ENCODE peak calls at places on chromosomes 11 and 22, in five cellular contexts. C, Y, F, J and N are unnamed samples.

GRCh38 chr11:78542007-78542406 is 32.7 kb downstream of the NARS2 start:
- DNase-seq in C (no peak), Y (no peak), F (no peak), J (no peak), N (no peak)

GRCh38 chr11:134844838-134845237 is 432.8 kb upstream of the B3GAT1 start:
- DNase-seq in C (no peak), Y (no peak), F (no peak), J (no peak), N (no peak)

GRCh38 chr11:74720596-74721478 is 10.4 kb downstream of the CHRDL2 start:
- DNase-seq in C (no peak), Y (no peak), F (no peak), J (peak; percentile 68), N (no peak)

GRCh38 chr11:100927579-100927978 is 202.0 kb downstream of the PGR start:
- DNase-seq in C (no peak), Y (no peak), F (no peak), J (no peak), N (no peak)

GRCh38 chr11:88352139-88352538 is 14.6 kb upstream of the CTSC start:
- DNase-seq in C (no peak), Y (no peak), F (no peak), J (no peak), N (no peak)

GRCh38 chr11:9802291-9802861 is 138.5 kb downstream of the SWAP70 start:
- DNase-seq in C (no peak), Y (no peak), F (no peak), J (peak; percentile 81), N (no peak)

GRCh38 chr22:47016636-47017035 is 254.2 kb downstream of the TBC1D22A start:
- DNase-seq in C (no peak), Y (no peak), F (no peak), J (no peak), N (no peak)

GRCh38 chr22:35467788-35468187 is 67.8 kb downstream of the MCM5 start:
- DNase-seq in C (no peak), Y (peak; percentile 57), F (peak; percentile 47), J (peak; percentile 81), N (no peak)

GRCh38 chr22:24435861-24436351 is 8.5 kb downstream of the ADORA2A start:
- DNase-seq in C (no peak), Y (no peak), F (no peak), J (no peak), N (no peak)

GRCh38 chr11:76803811-76804600 is 20.9 kb downstream of the TSKU start:
- DNase-seq in C (no peak), Y (no peak), F (no peak), J (no peak), N (no peak)

GRCh38 chr11:48028909-48029685 is 48.7 kb downstream of the PTPRJ start:
- DNase-seq in C (no peak), Y (no peak), F (no peak), J (no peak), N (no peak)

GRCh38 chr11:133787379-133788103 is 57.8 kb downstream of the SPATA19 start:
- DNase-seq in C (no peak), Y (no peak), F (no peak), J (no peak), N (peak; percentile 95)

GRCh38 chr22:37169412-37169811 is 18.6 kb downstream of the C1QTNF6 start:
- DNase-seq in C (no peak), Y (no peak), F (no peak), J (no peak), N (no peak)

GRCh38 chr11:86219291-86220193 is 25.0 kb upstream of the EED start:
- DNase-seq in C (no peak), Y (no peak), F (no peak), J (no peak), N (no peak)

GRCh38 chr11:47220401-47220821 is 5.6 kb downstream of the DDB2 start:
- DNase-seq in C (no peak), Y (no peak), F (no peak), J (no peak), N (no peak)

GRCh38 chr22:40509401-40510134 is 127.0 kb downstream of the MRTFA start:
- DNase-seq in C (no peak), Y (peak; percentile 70), F (no peak), J (no peak), N (no peak)

GRCh38 chr22:21937041-21937820 is 15.4 kb downstream of the PPM1F start:
- DNase-seq in C (no peak), Y (no peak), F (no peak), J (no peak), N (no peak)

GRCh38 chr22:18929459-18929858 is 6.6 kb downstream of the PRODH start:
- DNase-seq in C (no peak), Y (no peak), F (no peak), J (no peak), N (no peak)

GRCh38 chr22:39684702-39685281 is 114.2 kb downstream of the CACNA1I start:
- DNase-seq in C (no peak), Y (no peak), F (no peak), J (no peak), N (no peak)

GRCh38 chr11:67286621-67287333 is 2.3 kb upstream of the ANKRD13D start:
- DNase-seq in C (no peak), Y (no peak), F (no peak), J (no peak), N (no peak)

GRCh38 chr11:134472188-134472455 is 60.1 kb upstream of the B3GAT1 start:
- DNase-seq in C (no peak), Y (no peak), F (no peak), J (peak; percentile 57), N (no peak)

GRCh38 chr11:113162590-113162961 is 151.8 kb upstream of the TTC12 start:
- DNase-seq in C (no peak), Y (no peak), F (no peak), J (peak; percentile 61), N (no peak)

GRCh38 chr11:134181707-134182106 is 42.1 kb downstream of the NCAPD3 start:
- DNase-seq in C (no peak), Y (no peak), F (no peak), J (no peak), N (no peak)

GRCh38 chr22:41983516-41983915 is 14.3 kb downstream of the SEPTIN3 start:
- DNase-seq in C (no peak), Y (no peak), F (no peak), J (no peak), N (no peak)

GRCh38 chr11:72643547-72643946 is 30.7 kb downstream of the PDE2A start:
- DNase-seq in C (no peak), Y (peak; percentile 67), F (no peak), J (no peak), N (no peak)

GRCh38 chr11:120512727-120513435 is 1.3 kb downstream of the GRIK4 start:
- DNase-seq in C (no peak), Y (no peak), F (no peak), J (no peak), N (peak; percentile 71)

GRCh38 chr11:44030276-44030932 is 17.4 kb upstream of the ACCSL start:
- DNase-seq in C (no peak), Y (peak; percentile 78), F (no peak), J (no peak), N (no peak)

GRCh38 chr11:46350695-46351094 is 3.4 kb downstream of the DGKZ start:
- DNase-seq in C (no peak), Y (no peak), F (no peak), J (peak; percentile 28), N (no peak)

GRCh38 chr11:68998390-68998911 is 14.6 kb downstream of the MRGPRF start:
- DNase-seq in C (no peak), Y (no peak), F (peak; percentile 94), J (peak; percentile 65), N (no peak)

GRCh38 chr11:86676533-86677154 is 4.2 kb upstream of the ME3 start:
- DNase-seq in C (no peak), Y (no peak), F (peak; percentile 89), J (peak; percentile 62), N (no peak)

GRCh38 chr11:124415356-124415923 is 9.2 kb downstream of the OR8B4 start:
- DNase-seq in C (no peak), Y (no peak), F (peak; percentile 33), J (peak; percentile 12), N (peak; percentile 63)

GRCh38 chr11:61922539-61922938 is 5.2 kb upstream of the RAB3IL1 start:
- DNase-seq in C (no peak), Y (peak; percentile 45), F (no peak), J (no peak), N (no peak)

GRCh38 chr11:76588455-76589325 is 81.9 kb downstream of the LRRC32 start:
- DNase-seq in C (no peak), Y (no peak), F (no peak), J (no peak), N (no peak)

GRCh38 chr22:42368379-42369249 is 63.6 kb downstream of the NFAM1 start:
- DNase-seq in C (no peak), Y (peak; percentile 34), F (peak; percentile 38), J (no peak), N (peak; percentile 25)